ENCODE peak calls at places on chromosome 1, in four cellular contexts. Q is spleen, X is GM19239, E is substantia nigra. S is an unnamed sample.

GRCh38 chr1:177181631-177182291 is 11.0 kb downstream of the BRINP2 start:
- DNase-seq in Q (peak; percentile 82), X (peak; percentile 43), E (peak; percentile 75), S (peak; percentile 81)

GRCh38 chr1:11280719-11281376 is 7.8 kb downstream of the UBIAD1 start:
- DNase-seq in X (no peak), Q (no peak), E (no peak), S (no peak)

GRCh38 chr1:241221319-241221718 is 135.7 kb downstream of the RGS7 start:
- DNase-seq in X (no peak), Q (no peak), E (no peak), S (no peak)

GRCh38 chr1:177915641-177916040 is 54.2 kb downstream of the SEC16B start:
- DNase-seq in E (no peak), X (no peak), Q (no peak), S (no peak)

GRCh38 chr1:89594096-89594740 is 38.7 kb upstream of the LRRC8C start:
- DNase-seq in X (no peak), E (no peak), Q (no peak), S (no peak)

GRCh38 chr1:153776352-153776751 is 1.1 kb downstream of the SLC27A3 start:
- DNase-seq in X (no peak), Q (peak; percentile 76), E (no peak), S (peak; percentile 29)

GRCh38 chr1:234725177-234726132 is 115.5 kb upstream of the IRF2BP2 start:
- DNase-seq in X (no peak), Q (no peak), E (peak; percentile 45), S (peak; percentile 47)

GRCh38 chr1:89363196-89363595 is 663 bp upstream of the GBP6 start:
- DNase-seq in X (peak; percentile 5), Q (no peak), E (no peak), S (no peak)

GRCh38 chr1:42876009-42876408 is 29.6 kb downstream of the ZNF691 start:
- DNase-seq in X (no peak), Q (no peak), E (no peak), S (no peak)

GRCh38 chr1:94044290-94044790 is 76.6 kb downstream of the ABCA4 start:
- DNase-seq in E (peak; percentile 11), Q (peak; percentile 86), X (no peak), S (no peak)

GRCh38 chr1:61497013-61497412 is 227.9 kb downstream of the TM2D1 start:
- DNase-seq in X (no peak), E (no peak), Q (no peak), S (no peak)

GRCh38 chr1:233790662-233791371 is 113.7 kb upstream of the SLC35F3 start:
- DNase-seq in X (peak; percentile 48), E (peak; percentile 73), Q (no peak), S (peak; percentile 58)

GRCh38 chr1:88640060-88640459 is 44.0 kb upstream of the PKN2 start:
- DNase-seq in E (no peak), X (no peak), Q (no peak), S (no peak)

GRCh38 chr1:55503663-55504305 is 288.6 kb upstream of the USP24 start:
- DNase-seq in X (no peak), E (no peak), Q (no peak), S (no peak)

GRCh38 chr1:161382214-161383019 is 14.7 kb upstream of the CFAP126 start:
- DNase-seq in Q (no peak), E (no peak), X (peak; percentile 23), S (no peak)

GRCh38 chr1:93437976-93438605 is 9.8 kb upstream of the FNBP1L start:
- DNase-seq in E (no peak), Q (no peak), X (no peak), S (no peak)

GRCh38 chr1:221394011-221394544 is 347.8 kb downstream of the DUSP10 start:
- DNase-seq in E (no peak), Q (no peak), X (no peak), S (no peak)

GRCh38 chr1:55746710-55747109 is 531.5 kb upstream of the USP24 start:
- DNase-seq in Q (no peak), X (no peak), E (no peak), S (no peak)

GRCh38 chr1:76140227-76140626 is 65.7 kb downstream of the ST6GALNAC3 start:
- DNase-seq in E (no peak), Q (no peak), X (no peak), S (no peak)

GRCh38 chr1:154190550-154190949 is 1.4 kb downstream of the TPM3 start:
- DNase-seq in Q (no peak), X (no peak), E (no peak), S (no peak)

GRCh38 chr1:185412385-185413074 is 95.5 kb upstream of the IVNS1ABP start:
- DNase-seq in E (no peak), Q (no peak), X (no peak), S (no peak)

GRCh38 chr1:222171005-222171404 is 376.9 kb downstream of the HHIPL2 start:
- DNase-seq in E (peak; percentile 4), X (peak; percentile 4), Q (no peak), S (no peak)

GRCh38 chr1:160080381-160081100 is 797 bp upstream of the KCNJ9 start:
- DNase-seq in Q (peak; percentile 36), E (no peak), X (no peak), S (no peak)

GRCh38 chr1:65027699-65028358 is 61.5 kb upstream of the JAK1 start:
- DNase-seq in Q (no peak), X (no peak), E (no peak), S (peak; percentile 51)

GRCh38 chr1:45005761-45006160 is 5.4 kb downstream of the HECTD3 start:
- DNase-seq in E (no peak), X (no peak), Q (no peak), S (no peak)

GRCh38 chr1:78079580-78079979 is 33.8 kb downstream of the GIPC2 start:
- DNase-seq in X (no peak), E (no peak), Q (no peak), S (no peak)

GRCh38 chr1:243268751-243269460 is 13.1 kb downstream of the SDCCAG8 start:
- DNase-seq in Q (no peak), X (no peak), E (no peak), S (no peak)

GRCh38 chr1:184163674-184164470 is 112.3 kb downstream of the TSEN15 start:
- DNase-seq in X (peak; percentile 14), Q (no peak), E (no peak), S (no peak)

GRCh38 chr1:147598631-147599361 is 57.5 kb downstream of the BCL9 start:
- DNase-seq in Q (peak; percentile 92), X (no peak), E (peak; percentile 68), S (no peak)

GRCh38 chr1:57549280-57549679 is 125.4 kb upstream of the DAB1 start:
- DNase-seq in X (no peak), E (no peak), Q (no peak), S (no peak)

GRCh38 chr1:206035027-206035426 is 11.3 kb upstream of the CTSE start:
- DNase-seq in Q (no peak), E (no peak), X (no peak), S (no peak)

GRCh38 chr1:25932321-25932720 is 26.1 kb upstream of the STMN1 start:
- DNase-seq in X (no peak), E (no peak), Q (no peak), S (no peak)

S was measured in dorsolateral prefrontal cortex.